ENCODE peak calls at places on chromosomes 3 and 15, in eight cellular contexts. One of them, this sample, is unnamed.

GRCh38 chr3:43525941-43526607 is 95.7 kb downstream of the ANO10 start:
- DNase-seq in stimulated activated effector memory CD8-positive, alpha-beta T cell treated with anti-CD3 and anti-CD28 coated beads, Interleukin-12 subunit alpha, Interleukin-12 subunit beta, amount 100 ng/mL, for 72 hours: no peak
- DNase-seq in neural crest cell: no peak
- DNase-seq in activated naive CD8-positive, alpha-beta T cell treated with anti-CD3 and anti-CD28 coated beads, Interleukin-2, amount 50 U/mL, for 24 hours: no peak
- DNase-seq in OCI-LY7: no peak
- DNase-seq in stimulated activated CD8-positive, alpha-beta memory T cell treated with anti-CD3 and anti-CD28 coated beads, Interleukin-12 subunit alpha, Interleukin-12 subunit beta, amount 100 ng/mL, for 1 hour: no peak
- DNase-seq in NCI-H187 treated with DMSO at 0.1 percent for 48 hours: no peak
- DNase-seq in HTR-8/SVneo: no peak
- DNase-seq in this sample: no peak

GRCh38 chr3:65963787-65964707 is 74.7 kb downstream of the MAGI1 start:
- DNase-seq in neural crest cell: no peak
- DNase-seq in stimulated activated effector memory CD8-positive, alpha-beta T cell treated with anti-CD3 and anti-CD28 coated beads, Interleukin-12 subunit alpha, Interleukin-12 subunit beta, amount 100 ng/mL, for 72 hours: peak
- DNase-seq in NCI-H187 treated with DMSO at 0.1 percent for 48 hours: no peak
- DNase-seq in OCI-LY7: no peak
- DNase-seq in activated naive CD8-positive, alpha-beta T cell treated with anti-CD3 and anti-CD28 coated beads, Interleukin-2, amount 50 U/mL, for 24 hours: peak
- DNase-seq in HTR-8/SVneo: peak
- DNase-seq in stimulated activated CD8-positive, alpha-beta memory T cell treated with anti-CD3 and anti-CD28 coated beads, Interleukin-12 subunit alpha, Interleukin-12 subunit beta, amount 100 ng/mL, for 1 hour: no peak
- DNase-seq in this sample: peak

GRCh38 chr3:127688022-127688415 is 15.3 kb downstream of the ABTB1 start:
- DNase-seq in OCI-LY7: no peak
- DNase-seq in activated naive CD8-positive, alpha-beta T cell treated with anti-CD3 and anti-CD28 coated beads, Interleukin-2, amount 50 U/mL, for 24 hours: no peak
- DNase-seq in stimulated activated CD8-positive, alpha-beta memory T cell treated with anti-CD3 and anti-CD28 coated beads, Interleukin-12 subunit alpha, Interleukin-12 subunit beta, amount 100 ng/mL, for 1 hour: no peak
- DNase-seq in HTR-8/SVneo: no peak
- DNase-seq in neural crest cell: no peak
- DNase-seq in NCI-H187 treated with DMSO at 0.1 percent for 48 hours: no peak
- DNase-seq in stimulated activated effector memory CD8-positive, alpha-beta T cell treated with anti-CD3 and anti-CD28 coated beads, Interleukin-12 subunit alpha, Interleukin-12 subunit beta, amount 100 ng/mL, for 72 hours: no peak
- DNase-seq in this sample: no peak

GRCh38 chr15:60121845-60122244 is 117.7 kb downstream of the FOXB1 start:
- DNase-seq in stimulated activated CD8-positive, alpha-beta memory T cell treated with anti-CD3 and anti-CD28 coated beads, Interleukin-12 subunit alpha, Interleukin-12 subunit beta, amount 100 ng/mL, for 1 hour: no peak
- DNase-seq in stimulated activated effector memory CD8-positive, alpha-beta T cell treated with anti-CD3 and anti-CD28 coated beads, Interleukin-12 subunit alpha, Interleukin-12 subunit beta, amount 100 ng/mL, for 72 hours: peak
- DNase-seq in OCI-LY7: no peak
- DNase-seq in NCI-H187 treated with DMSO at 0.1 percent for 48 hours: no peak
- DNase-seq in neural crest cell: no peak
- DNase-seq in activated naive CD8-positive, alpha-beta T cell treated with anti-CD3 and anti-CD28 coated beads, Interleukin-2, amount 50 U/mL, for 24 hours: no peak
- DNase-seq in HTR-8/SVneo: no peak
- DNase-seq in this sample: peak

GRCh38 chr3:33067484-33067883 is 29.5 kb downstream of the GLB1 start:
- DNase-seq in stimulated activated effector memory CD8-positive, alpha-beta T cell treated with anti-CD3 and anti-CD28 coated beads, Interleukin-12 subunit alpha, Interleukin-12 subunit beta, amount 100 ng/mL, for 72 hours: peak
- DNase-seq in stimulated activated CD8-positive, alpha-beta memory T cell treated with anti-CD3 and anti-CD28 coated beads, Interleukin-12 subunit alpha, Interleukin-12 subunit beta, amount 100 ng/mL, for 1 hour: no peak
- DNase-seq in neural crest cell: no peak
- DNase-seq in HTR-8/SVneo: no peak
- DNase-seq in OCI-LY7: no peak
- DNase-seq in activated naive CD8-positive, alpha-beta T cell treated with anti-CD3 and anti-CD28 coated beads, Interleukin-2, amount 50 U/mL, for 24 hours: no peak
- DNase-seq in NCI-H187 treated with DMSO at 0.1 percent for 48 hours: no peak
- DNase-seq in this sample: no peak

GRCh38 chr15:93017521-93017920 is 71.5 kb downstream of the RGMA start:
- DNase-seq in HTR-8/SVneo: no peak
- DNase-seq in activated naive CD8-positive, alpha-beta T cell treated with anti-CD3 and anti-CD28 coated beads, Interleukin-2, amount 50 U/mL, for 24 hours: no peak
- DNase-seq in OCI-LY7: no peak
- DNase-seq in stimulated activated effector memory CD8-positive, alpha-beta T cell treated with anti-CD3 and anti-CD28 coated beads, Interleukin-12 subunit alpha, Interleukin-12 subunit beta, amount 100 ng/mL, for 72 hours: no peak
- DNase-seq in stimulated activated CD8-positive, alpha-beta memory T cell treated with anti-CD3 and anti-CD28 coated beads, Interleukin-12 subunit alpha, Interleukin-12 subunit beta, amount 100 ng/mL, for 1 hour: no peak
- DNase-seq in neural crest cell: no peak
- DNase-seq in NCI-H187 treated with DMSO at 0.1 percent for 48 hours: no peak
- DNase-seq in this sample: no peak

GRCh38 chr3:16468114-16469098 is 45.1 kb downstream of the RFTN1 start:
- DNase-seq in stimulated activated effector memory CD8-positive, alpha-beta T cell treated with anti-CD3 and anti-CD28 coated beads, Interleukin-12 subunit alpha, Interleukin-12 subunit beta, amount 100 ng/mL, for 72 hours: no peak
- DNase-seq in neural crest cell: no peak
- DNase-seq in stimulated activated CD8-positive, alpha-beta memory T cell treated with anti-CD3 and anti-CD28 coated beads, Interleukin-12 subunit alpha, Interleukin-12 subunit beta, amount 100 ng/mL, for 1 hour: no peak
- DNase-seq in OCI-LY7: no peak
- DNase-seq in activated naive CD8-positive, alpha-beta T cell treated with anti-CD3 and anti-CD28 coated beads, Interleukin-2, amount 50 U/mL, for 24 hours: no peak
- DNase-seq in NCI-H187 treated with DMSO at 0.1 percent for 48 hours: no peak
- DNase-seq in HTR-8/SVneo: no peak
- DNase-seq in this sample: no peak

GRCh38 chr3:23710555-23710954 is 95.2 kb upstream of the UBE2E1 start:
- DNase-seq in stimulated activated effector memory CD8-positive, alpha-beta T cell treated with anti-CD3 and anti-CD28 coated beads, Interleukin-12 subunit alpha, Interleukin-12 subunit beta, amount 100 ng/mL, for 72 hours: no peak
- DNase-seq in activated naive CD8-positive, alpha-beta T cell treated with anti-CD3 and anti-CD28 coated beads, Interleukin-2, amount 50 U/mL, for 24 hours: no peak
- DNase-seq in HTR-8/SVneo: no peak
- DNase-seq in stimulated activated CD8-positive, alpha-beta memory T cell treated with anti-CD3 and anti-CD28 coated beads, Interleukin-12 subunit alpha, Interleukin-12 subunit beta, amount 100 ng/mL, for 1 hour: no peak
- DNase-seq in OCI-LY7: no peak
- DNase-seq in neural crest cell: no peak
- DNase-seq in NCI-H187 treated with DMSO at 0.1 percent for 48 hours: no peak
- DNase-seq in this sample: no peak

GRCh38 chr3:182508896-182509295 is 284.4 kb upstream of the ATP11B start:
- DNase-seq in activated naive CD8-positive, alpha-beta T cell treated with anti-CD3 and anti-CD28 coated beads, Interleukin-2, amount 50 U/mL, for 24 hours: no peak
- DNase-seq in stimulated activated CD8-positive, alpha-beta memory T cell treated with anti-CD3 and anti-CD28 coated beads, Interleukin-12 subunit alpha, Interleukin-12 subunit beta, amount 100 ng/mL, for 1 hour: no peak
- DNase-seq in stimulated activated effector memory CD8-positive, alpha-beta T cell treated with anti-CD3 and anti-CD28 coated beads, Interleukin-12 subunit alpha, Interleukin-12 subunit beta, amount 100 ng/mL, for 72 hours: no peak
- DNase-seq in OCI-LY7: peak
- DNase-seq in HTR-8/SVneo: no peak
- DNase-seq in NCI-H187 treated with DMSO at 0.1 percent for 48 hours: peak
- DNase-seq in neural crest cell: no peak
- DNase-seq in this sample: no peak

GRCh38 chr3:177050466-177051237 is 146.6 kb downstream of the TBL1XR1 start:
- DNase-seq in OCI-LY7: peak
- DNase-seq in NCI-H187 treated with DMSO at 0.1 percent for 48 hours: peak
- DNase-seq in activated naive CD8-positive, alpha-beta T cell treated with anti-CD3 and anti-CD28 coated beads, Interleukin-2, amount 50 U/mL, for 24 hours: no peak
- DNase-seq in neural crest cell: no peak
- DNase-seq in stimulated activated CD8-positive, alpha-beta memory T cell treated with anti-CD3 and anti-CD28 coated beads, Interleukin-12 subunit alpha, Interleukin-12 subunit beta, amount 100 ng/mL, for 1 hour: no peak
- DNase-seq in stimulated activated effector memory CD8-positive, alpha-beta T cell treated with anti-CD3 and anti-CD28 coated beads, Interleukin-12 subunit alpha, Interleukin-12 subunit beta, amount 100 ng/mL, for 72 hours: no peak
- DNase-seq in HTR-8/SVneo: peak
- DNase-seq in this sample: no peak

GRCh38 chr15:66698971-66699370 is 3.1 kb upstream of the SMAD6 start:
- DNase-seq in stimulated activated CD8-positive, alpha-beta memory T cell treated with anti-CD3 and anti-CD28 coated beads, Interleukin-12 subunit alpha, Interleukin-12 subunit beta, amount 100 ng/mL, for 1 hour: no peak
- DNase-seq in NCI-H187 treated with DMSO at 0.1 percent for 48 hours: no peak
- DNase-seq in stimulated activated effector memory CD8-positive, alpha-beta T cell treated with anti-CD3 and anti-CD28 coated beads, Interleukin-12 subunit alpha, Interleukin-12 subunit beta, amount 100 ng/mL, for 72 hours: no peak
- DNase-seq in neural crest cell: no peak
- DNase-seq in OCI-LY7: no peak
- DNase-seq in HTR-8/SVneo: no peak
- DNase-seq in activated naive CD8-positive, alpha-beta T cell treated with anti-CD3 and anti-CD28 coated beads, Interleukin-2, amount 50 U/mL, for 24 hours: no peak
- DNase-seq in this sample: no peak

GRCh38 chr3:188574885-188575284 is 420.9 kb downstream of the LPP start:
- DNase-seq in NCI-H187 treated with DMSO at 0.1 percent for 48 hours: no peak
- DNase-seq in neural crest cell: no peak
- DNase-seq in activated naive CD8-positive, alpha-beta T cell treated with anti-CD3 and anti-CD28 coated beads, Interleukin-2, amount 50 U/mL, for 24 hours: no peak
- DNase-seq in HTR-8/SVneo: no peak
- DNase-seq in stimulated activated effector memory CD8-positive, alpha-beta T cell treated with anti-CD3 and anti-CD28 coated beads, Interleukin-12 subunit alpha, Interleukin-12 subunit beta, amount 100 ng/mL, for 72 hours: no peak
- DNase-seq in stimulated activated CD8-positive, alpha-beta memory T cell treated with anti-CD3 and anti-CD28 coated beads, Interleukin-12 subunit alpha, Interleukin-12 subunit beta, amount 100 ng/mL, for 1 hour: no peak
- DNase-seq in OCI-LY7: no peak
- DNase-seq in this sample: no peak

GRCh38 chr15:31390777-31391486 is 64.3 kb downstream of the KLF13 start:
- DNase-seq in NCI-H187 treated with DMSO at 0.1 percent for 48 hours: no peak
- DNase-seq in stimulated activated CD8-positive, alpha-beta memory T cell treated with anti-CD3 and anti-CD28 coated beads, Interleukin-12 subunit alpha, Interleukin-12 subunit beta, amount 100 ng/mL, for 1 hour: no peak
- DNase-seq in OCI-LY7: no peak
- DNase-seq in neural crest cell: no peak
- DNase-seq in HTR-8/SVneo: no peak
- DNase-seq in stimulated activated effector memory CD8-positive, alpha-beta T cell treated with anti-CD3 and anti-CD28 coated beads, Interleukin-12 subunit alpha, Interleukin-12 subunit beta, amount 100 ng/mL, for 72 hours: peak
- DNase-seq in activated naive CD8-positive, alpha-beta T cell treated with anti-CD3 and anti-CD28 coated beads, Interleukin-2, amount 50 U/mL, for 24 hours: peak
- DNase-seq in this sample: no peak

GRCh38 chr3:46628980-46629379 is 16.7 kb downstream of the FAM240A start:
- DNase-seq in stimulated activated effector memory CD8-positive, alpha-beta T cell treated with anti-CD3 and anti-CD28 coated beads, Interleukin-12 subunit alpha, Interleukin-12 subunit beta, amount 100 ng/mL, for 72 hours: peak
- DNase-seq in activated naive CD8-positive, alpha-beta T cell treated with anti-CD3 and anti-CD28 coated beads, Interleukin-2, amount 50 U/mL, for 24 hours: no peak
- DNase-seq in OCI-LY7: no peak
- DNase-seq in neural crest cell: no peak
- DNase-seq in stimulated activated CD8-positive, alpha-beta memory T cell treated with anti-CD3 and anti-CD28 coated beads, Interleukin-12 subunit alpha, Interleukin-12 subunit beta, amount 100 ng/mL, for 1 hour: no peak
- DNase-seq in NCI-H187 treated with DMSO at 0.1 percent for 48 hours: no peak
- DNase-seq in HTR-8/SVneo: no peak
- DNase-seq in this sample: no peak

GRCh38 chr3:190566043-190566933 is 52.4 kb downstream of the IL1RAP start:
- DNase-seq in HTR-8/SVneo: peak
- DNase-seq in NCI-H187 treated with DMSO at 0.1 percent for 48 hours: no peak
- DNase-seq in activated naive CD8-positive, alpha-beta T cell treated with anti-CD3 and anti-CD28 coated beads, Interleukin-2, amount 50 U/mL, for 24 hours: peak
- DNase-seq in stimulated activated effector memory CD8-positive, alpha-beta T cell treated with anti-CD3 and anti-CD28 coated beads, Interleukin-12 subunit alpha, Interleukin-12 subunit beta, amount 100 ng/mL, for 72 hours: peak
- DNase-seq in stimulated activated CD8-positive, alpha-beta memory T cell treated with anti-CD3 and anti-CD28 coated beads, Interleukin-12 subunit alpha, Interleukin-12 subunit beta, amount 100 ng/mL, for 1 hour: no peak
- DNase-seq in neural crest cell: no peak
- DNase-seq in OCI-LY7: no peak
- DNase-seq in this sample: peak

GRCh38 chr3:14550651-14551611 is 10.8 kb upstream of the GRIP2 start:
- DNase-seq in stimulated activated CD8-positive, alpha-beta memory T cell treated with anti-CD3 and anti-CD28 coated beads, Interleukin-12 subunit alpha, Interleukin-12 subunit beta, amount 100 ng/mL, for 1 hour: no peak
- DNase-seq in OCI-LY7: no peak
- DNase-seq in NCI-H187 treated with DMSO at 0.1 percent for 48 hours: no peak
- DNase-seq in neural crest cell: no peak
- DNase-seq in stimulated activated effector memory CD8-positive, alpha-beta T cell treated with anti-CD3 and anti-CD28 coated beads, Interleukin-12 subunit alpha, Interleukin-12 subunit beta, amount 100 ng/mL, for 72 hours: no peak
- DNase-seq in activated naive CD8-positive, alpha-beta T cell treated with anti-CD3 and anti-CD28 coated beads, Interleukin-2, amount 50 U/mL, for 24 hours: no peak
- DNase-seq in HTR-8/SVneo: no peak
- DNase-seq in this sample: no peak

GRCh38 chr3:43785551-43785950 is 94.8 kb downstream of the ABHD5 start:
- DNase-seq in stimulated activated CD8-positive, alpha-beta memory T cell treated with anti-CD3 and anti-CD28 coated beads, Interleukin-12 subunit alpha, Interleukin-12 subunit beta, amount 100 ng/mL, for 1 hour: no peak
- DNase-seq in HTR-8/SVneo: no peak
- DNase-seq in NCI-H187 treated with DMSO at 0.1 percent for 48 hours: no peak
- DNase-seq in stimulated activated effector memory CD8-positive, alpha-beta T cell treated with anti-CD3 and anti-CD28 coated beads, Interleukin-12 subunit alpha, Interleukin-12 subunit beta, amount 100 ng/mL, for 72 hours: no peak
- DNase-seq in neural crest cell: no peak
- DNase-seq in activated naive CD8-positive, alpha-beta T cell treated with anti-CD3 and anti-CD28 coated beads, Interleukin-2, amount 50 U/mL, for 24 hours: no peak
- DNase-seq in OCI-LY7: no peak
- DNase-seq in this sample: no peak

GRCh38 chr3:8627541-8627940 is 17.1 kb downstream of the SSUH2 start:
- DNase-seq in activated naive CD8-positive, alpha-beta T cell treated with anti-CD3 and anti-CD28 coated beads, Interleukin-2, amount 50 U/mL, for 24 hours: no peak
- DNase-seq in NCI-H187 treated with DMSO at 0.1 percent for 48 hours: no peak
- DNase-seq in stimulated activated CD8-positive, alpha-beta memory T cell treated with anti-CD3 and anti-CD28 coated beads, Interleukin-12 subunit alpha, Interleukin-12 subunit beta, amount 100 ng/mL, for 1 hour: no peak
- DNase-seq in HTR-8/SVneo: no peak
- DNase-seq in neural crest cell: no peak
- DNase-seq in OCI-LY7: no peak
- DNase-seq in stimulated activated effector memory CD8-positive, alpha-beta T cell treated with anti-CD3 and anti-CD28 coated beads, Interleukin-12 subunit alpha, Interleukin-12 subunit beta, amount 100 ng/mL, for 72 hours: no peak
- DNase-seq in this sample: no peak

GRCh38 chr3:13278783-13279531 is 141.2 kb downstream of the NUP210 start:
- DNase-seq in stimulated activated CD8-positive, alpha-beta memory T cell treated with anti-CD3 and anti-CD28 coated beads, Interleukin-12 subunit alpha, Interleukin-12 subunit beta, amount 100 ng/mL, for 1 hour: no peak
- DNase-seq in neural crest cell: no peak
- DNase-seq in activated naive CD8-positive, alpha-beta T cell treated with anti-CD3 and anti-CD28 coated beads, Interleukin-2, amount 50 U/mL, for 24 hours: no peak
- DNase-seq in stimulated activated effector memory CD8-positive, alpha-beta T cell treated with anti-CD3 and anti-CD28 coated beads, Interleukin-12 subunit alpha, Interleukin-12 subunit beta, amount 100 ng/mL, for 72 hours: no peak
- DNase-seq in OCI-LY7: no peak
- DNase-seq in NCI-H187 treated with DMSO at 0.1 percent for 48 hours: no peak
- DNase-seq in HTR-8/SVneo: no peak
- DNase-seq in this sample: no peak

GRCh38 chr3:195751584-195751983 is 30.8 kb downstream of the MUC20 start:
- DNase-seq in neural crest cell: no peak
- DNase-seq in OCI-LY7: no peak
- DNase-seq in HTR-8/SVneo: no peak
- DNase-seq in NCI-H187 treated with DMSO at 0.1 percent for 48 hours: peak
- DNase-seq in stimulated activated CD8-positive, alpha-beta memory T cell treated with anti-CD3 and anti-CD28 coated beads, Interleukin-12 subunit alpha, Interleukin-12 subunit beta, amount 100 ng/mL, for 1 hour: no peak
- DNase-seq in stimulated activated effector memory CD8-positive, alpha-beta T cell treated with anti-CD3 and anti-CD28 coated beads, Interleukin-12 subunit alpha, Interleukin-12 subunit beta, amount 100 ng/mL, for 72 hours: no peak
- DNase-seq in activated naive CD8-positive, alpha-beta T cell treated with anti-CD3 and anti-CD28 coated beads, Interleukin-2, amount 50 U/mL, for 24 hours: no peak
- DNase-seq in this sample: no peak

GRCh38 chr3:42572278-42572677 is 9.5 kb downstream of the SEC22C start:
- DNase-seq in NCI-H187 treated with DMSO at 0.1 percent for 48 hours: no peak
- DNase-seq in stimulated activated effector memory CD8-positive, alpha-beta T cell treated with anti-CD3 and anti-CD28 coated beads, Interleukin-12 subunit alpha, Interleukin-12 subunit beta, amount 100 ng/mL, for 72 hours: no peak
- DNase-seq in stimulated activated CD8-positive, alpha-beta memory T cell treated with anti-CD3 and anti-CD28 coated beads, Interleukin-12 subunit alpha, Interleukin-12 subunit beta, amount 100 ng/mL, for 1 hour: no peak
- DNase-seq in activated naive CD8-positive, alpha-beta T cell treated with anti-CD3 and anti-CD28 coated beads, Interleukin-2, amount 50 U/mL, for 24 hours: no peak
- DNase-seq in HTR-8/SVneo: peak
- DNase-seq in OCI-LY7: peak
- DNase-seq in neural crest cell: peak
- DNase-seq in this sample: peak

GRCh38 chr15:75570119-75570518 is 9.0 kb downstream of the PTPN9 start:
- DNase-seq in stimulated activated effector memory CD8-positive, alpha-beta T cell treated with anti-CD3 and anti-CD28 coated beads, Interleukin-12 subunit alpha, Interleukin-12 subunit beta, amount 100 ng/mL, for 72 hours: no peak
- DNase-seq in stimulated activated CD8-positive, alpha-beta memory T cell treated with anti-CD3 and anti-CD28 coated beads, Interleukin-12 subunit alpha, Interleukin-12 subunit beta, amount 100 ng/mL, for 1 hour: no peak
- DNase-seq in NCI-H187 treated with DMSO at 0.1 percent for 48 hours: no peak
- DNase-seq in HTR-8/SVneo: no peak
- DNase-seq in activated naive CD8-positive, alpha-beta T cell treated with anti-CD3 and anti-CD28 coated beads, Interleukin-2, amount 50 U/mL, for 24 hours: no peak
- DNase-seq in neural crest cell: no peak
- DNase-seq in OCI-LY7: no peak
- DNase-seq in this sample: no peak

GRCh38 chr3:9397911-9398714 is 698 bp downstream of the SETD5 start:
- DNase-seq in HTR-8/SVneo: no peak
- DNase-seq in OCI-LY7: peak
- DNase-seq in activated naive CD8-positive, alpha-beta T cell treated with anti-CD3 and anti-CD28 coated beads, Interleukin-2, amount 50 U/mL, for 24 hours: peak
- DNase-seq in stimulated activated CD8-positive, alpha-beta memory T cell treated with anti-CD3 and anti-CD28 coated beads, Interleukin-12 subunit alpha, Interleukin-12 subunit beta, amount 100 ng/mL, for 1 hour: peak
- DNase-seq in NCI-H187 treated with DMSO at 0.1 percent for 48 hours: no peak
- DNase-seq in stimulated activated effector memory CD8-positive, alpha-beta T cell treated with anti-CD3 and anti-CD28 coated beads, Interleukin-12 subunit alpha, Interleukin-12 subunit beta, amount 100 ng/mL, for 72 hours: peak
- DNase-seq in neural crest cell: no peak
- DNase-seq in this sample: peak

GRCh38 chr3:264394-265156 is 68.0 kb downstream of the CHL1 start:
- DNase-seq in OCI-LY7: no peak
- DNase-seq in stimulated activated effector memory CD8-positive, alpha-beta T cell treated with anti-CD3 and anti-CD28 coated beads, Interleukin-12 subunit alpha, Interleukin-12 subunit beta, amount 100 ng/mL, for 72 hours: no peak
- DNase-seq in activated naive CD8-positive, alpha-beta T cell treated with anti-CD3 and anti-CD28 coated beads, Interleukin-2, amount 50 U/mL, for 24 hours: no peak
- DNase-seq in HTR-8/SVneo: no peak
- DNase-seq in neural crest cell: no peak
- DNase-seq in NCI-H187 treated with DMSO at 0.1 percent for 48 hours: no peak
- DNase-seq in stimulated activated CD8-positive, alpha-beta memory T cell treated with anti-CD3 and anti-CD28 coated beads, Interleukin-12 subunit alpha, Interleukin-12 subunit beta, amount 100 ng/mL, for 1 hour: no peak
- DNase-seq in this sample: no peak

GRCh38 chr3:187678869-187679268 is 8.7 kb upstream of the SST start:
- DNase-seq in stimulated activated CD8-positive, alpha-beta memory T cell treated with anti-CD3 and anti-CD28 coated beads, Interleukin-12 subunit alpha, Interleukin-12 subunit beta, amount 100 ng/mL, for 1 hour: no peak
- DNase-seq in OCI-LY7: peak
- DNase-seq in NCI-H187 treated with DMSO at 0.1 percent for 48 hours: peak
- DNase-seq in HTR-8/SVneo: peak
- DNase-seq in neural crest cell: peak
- DNase-seq in activated naive CD8-positive, alpha-beta T cell treated with anti-CD3 and anti-CD28 coated beads, Interleukin-2, amount 50 U/mL, for 24 hours: peak
- DNase-seq in stimulated activated effector memory CD8-positive, alpha-beta T cell treated with anti-CD3 and anti-CD28 coated beads, Interleukin-12 subunit alpha, Interleukin-12 subunit beta, amount 100 ng/mL, for 72 hours: no peak
- DNase-seq in this sample: peak

GRCh38 chr15:41881925-41882688 is 11.7 kb downstream of the SPTBN5 start:
- DNase-seq in OCI-LY7: no peak
- DNase-seq in NCI-H187 treated with DMSO at 0.1 percent for 48 hours: no peak
- DNase-seq in stimulated activated effector memory CD8-positive, alpha-beta T cell treated with anti-CD3 and anti-CD28 coated beads, Interleukin-12 subunit alpha, Interleukin-12 subunit beta, amount 100 ng/mL, for 72 hours: no peak
- DNase-seq in activated naive CD8-positive, alpha-beta T cell treated with anti-CD3 and anti-CD28 coated beads, Interleukin-2, amount 50 U/mL, for 24 hours: peak
- DNase-seq in stimulated activated CD8-positive, alpha-beta memory T cell treated with anti-CD3 and anti-CD28 coated beads, Interleukin-12 subunit alpha, Interleukin-12 subunit beta, amount 100 ng/mL, for 1 hour: no peak
- DNase-seq in HTR-8/SVneo: no peak
- DNase-seq in neural crest cell: no peak
- DNase-seq in this sample: no peak

GRCh38 chr3:123314409-123315270 is 112.9 kb downstream of the SEC22A start:
- DNase-seq in neural crest cell: no peak
- DNase-seq in activated naive CD8-positive, alpha-beta T cell treated with anti-CD3 and anti-CD28 coated beads, Interleukin-2, amount 50 U/mL, for 24 hours: no peak
- DNase-seq in stimulated activated effector memory CD8-positive, alpha-beta T cell treated with anti-CD3 and anti-CD28 coated beads, Interleukin-12 subunit alpha, Interleukin-12 subunit beta, amount 100 ng/mL, for 72 hours: no peak
- DNase-seq in OCI-LY7: peak
- DNase-seq in HTR-8/SVneo: no peak
- DNase-seq in stimulated activated CD8-positive, alpha-beta memory T cell treated with anti-CD3 and anti-CD28 coated beads, Interleukin-12 subunit alpha, Interleukin-12 subunit beta, amount 100 ng/mL, for 1 hour: no peak
- DNase-seq in NCI-H187 treated with DMSO at 0.1 percent for 48 hours: peak
- DNase-seq in this sample: no peak

GRCh38 chr15:38846351-38846750 is 281.7 kb upstream of the RASGRP1 start:
- DNase-seq in stimulated activated CD8-positive, alpha-beta memory T cell treated with anti-CD3 and anti-CD28 coated beads, Interleukin-12 subunit alpha, Interleukin-12 subunit beta, amount 100 ng/mL, for 1 hour: no peak
- DNase-seq in activated naive CD8-positive, alpha-beta T cell treated with anti-CD3 and anti-CD28 coated beads, Interleukin-2, amount 50 U/mL, for 24 hours: no peak
- DNase-seq in neural crest cell: no peak
- DNase-seq in NCI-H187 treated with DMSO at 0.1 percent for 48 hours: no peak
- DNase-seq in HTR-8/SVneo: no peak
- DNase-seq in OCI-LY7: no peak
- DNase-seq in stimulated activated effector memory CD8-positive, alpha-beta T cell treated with anti-CD3 and anti-CD28 coated beads, Interleukin-12 subunit alpha, Interleukin-12 subunit beta, amount 100 ng/mL, for 72 hours: no peak
- DNase-seq in this sample: no peak

GRCh38 chr15:67085818-67086649 is 20.6 kb downstream of the SMAD3 start:
- DNase-seq in stimulated activated effector memory CD8-positive, alpha-beta T cell treated with anti-CD3 and anti-CD28 coated beads, Interleukin-12 subunit alpha, Interleukin-12 subunit beta, amount 100 ng/mL, for 72 hours: no peak
- DNase-seq in NCI-H187 treated with DMSO at 0.1 percent for 48 hours: no peak
- DNase-seq in OCI-LY7: peak
- DNase-seq in stimulated activated CD8-positive, alpha-beta memory T cell treated with anti-CD3 and anti-CD28 coated beads, Interleukin-12 subunit alpha, Interleukin-12 subunit beta, amount 100 ng/mL, for 1 hour: no peak
- DNase-seq in neural crest cell: no peak
- DNase-seq in HTR-8/SVneo: no peak
- DNase-seq in activated naive CD8-positive, alpha-beta T cell treated with anti-CD3 and anti-CD28 coated beads, Interleukin-2, amount 50 U/mL, for 24 hours: no peak
- DNase-seq in this sample: peak

GRCh38 chr3:40363681-40364080 is 23.3 kb upstream of the ENTPD3 start:
- DNase-seq in stimulated activated CD8-positive, alpha-beta memory T cell treated with anti-CD3 and anti-CD28 coated beads, Interleukin-12 subunit alpha, Interleukin-12 subunit beta, amount 100 ng/mL, for 1 hour: no peak
- DNase-seq in HTR-8/SVneo: no peak
- DNase-seq in OCI-LY7: no peak
- DNase-seq in stimulated activated effector memory CD8-positive, alpha-beta T cell treated with anti-CD3 and anti-CD28 coated beads, Interleukin-12 subunit alpha, Interleukin-12 subunit beta, amount 100 ng/mL, for 72 hours: no peak
- DNase-seq in neural crest cell: no peak
- DNase-seq in activated naive CD8-positive, alpha-beta T cell treated with anti-CD3 and anti-CD28 coated beads, Interleukin-2, amount 50 U/mL, for 24 hours: no peak
- DNase-seq in NCI-H187 treated with DMSO at 0.1 percent for 48 hours: no peak
- DNase-seq in this sample: no peak

GRCh38 chr3:112038863-112039262 is 4.3 kb downstream of the TMPRSS7 start:
- DNase-seq in neural crest cell: no peak
- DNase-seq in stimulated activated CD8-positive, alpha-beta memory T cell treated with anti-CD3 and anti-CD28 coated beads, Interleukin-12 subunit alpha, Interleukin-12 subunit beta, amount 100 ng/mL, for 1 hour: no peak
- DNase-seq in OCI-LY7: peak
- DNase-seq in activated naive CD8-positive, alpha-beta T cell treated with anti-CD3 and anti-CD28 coated beads, Interleukin-2, amount 50 U/mL, for 24 hours: no peak
- DNase-seq in NCI-H187 treated with DMSO at 0.1 percent for 48 hours: no peak
- DNase-seq in HTR-8/SVneo: no peak
- DNase-seq in stimulated activated effector memory CD8-positive, alpha-beta T cell treated with anti-CD3 and anti-CD28 coated beads, Interleukin-12 subunit alpha, Interleukin-12 subunit beta, amount 100 ng/mL, for 72 hours: no peak
- DNase-seq in this sample: no peak

GRCh38 chr3:158802399-158803023 is 657 bp downstream of the MFSD1 start:
- DNase-seq in activated naive CD8-positive, alpha-beta T cell treated with anti-CD3 and anti-CD28 coated beads, Interleukin-2, amount 50 U/mL, for 24 hours: no peak
- DNase-seq in neural crest cell: no peak
- DNase-seq in NCI-H187 treated with DMSO at 0.1 percent for 48 hours: no peak
- DNase-seq in HTR-8/SVneo: no peak
- DNase-seq in OCI-LY7: peak
- DNase-seq in stimulated activated CD8-positive, alpha-beta memory T cell treated with anti-CD3 and anti-CD28 coated beads, Interleukin-12 subunit alpha, Interleukin-12 subunit beta, amount 100 ng/mL, for 1 hour: no peak
- DNase-seq in stimulated activated effector memory CD8-positive, alpha-beta T cell treated with anti-CD3 and anti-CD28 coated beads, Interleukin-12 subunit alpha, Interleukin-12 subunit beta, amount 100 ng/mL, for 72 hours: no peak
- DNase-seq in this sample: peak

GRCh38 chr15:58536414-58536813 is 104.6 kb downstream of the LIPC start:
- DNase-seq in stimulated activated CD8-positive, alpha-beta memory T cell treated with anti-CD3 and anti-CD28 coated beads, Interleukin-12 subunit alpha, Interleukin-12 subunit beta, amount 100 ng/mL, for 1 hour: no peak
- DNase-seq in NCI-H187 treated with DMSO at 0.1 percent for 48 hours: no peak
- DNase-seq in HTR-8/SVneo: no peak
- DNase-seq in neural crest cell: no peak
- DNase-seq in OCI-LY7: no peak
- DNase-seq in activated naive CD8-positive, alpha-beta T cell treated with anti-CD3 and anti-CD28 coated beads, Interleukin-2, amount 50 U/mL, for 24 hours: no peak
- DNase-seq in stimulated activated effector memory CD8-positive, alpha-beta T cell treated with anti-CD3 and anti-CD28 coated beads, Interleukin-12 subunit alpha, Interleukin-12 subunit beta, amount 100 ng/mL, for 72 hours: no peak
- DNase-seq in this sample: no peak